ENCODE peak calls at places on chromosomes 12 and 14, in nine cellular contexts. One of them, this sample, is unnamed.

GRCh38 chr14:96730386-96730785 is 66.8 kb upstream of the VRK1 start:
- DNase-seq in EL: no peak
- DNase-seq in GM19239: no peak
- DNase-seq in stimulated activated CD4-positive, alpha-beta T cell treated with anti-CD3 and anti-CD28 coated beads, TNF-alpha, amount 100 ng/mL, for 48 hours: no peak
- DNase-seq in CD4-positive, alpha-beta T cell: no peak
- DNase-seq in activated CD4-positive, alpha-beta T cell treated with anti-CD3 and anti-CD28 coated beads for 4 hours: no peak
- DNase-seq in SHP77 treated with DMSO at 0.1 percent for 48 hours: no peak
- DNase-seq in endothelial cell: no peak
- DNase-seq in stimulated activated effector memory CD8-positive, alpha-beta T cell treated with anti-CD3 and anti-CD28 coated beads, Interleukin-12 subunit alpha, Interleukin-12 subunit beta, amount 100 ng/mL, for 72 hours: no peak
- DNase-seq in this sample: no peak

GRCh38 chr14:67485501-67486095 is 2.9 kb downstream of the TMEM229B start:
- DNase-seq in SHP77 treated with DMSO at 0.1 percent for 48 hours: no peak
- DNase-seq in activated CD4-positive, alpha-beta T cell treated with anti-CD3 and anti-CD28 coated beads for 4 hours: no peak
- DNase-seq in endothelial cell: peak; percentile 16
- DNase-seq in stimulated activated effector memory CD8-positive, alpha-beta T cell treated with anti-CD3 and anti-CD28 coated beads, Interleukin-12 subunit alpha, Interleukin-12 subunit beta, amount 100 ng/mL, for 72 hours: no peak
- DNase-seq in CD4-positive, alpha-beta T cell: no peak
- DNase-seq in GM19239: no peak
- DNase-seq in EL: peak; percentile 31
- DNase-seq in stimulated activated CD4-positive, alpha-beta T cell treated with anti-CD3 and anti-CD28 coated beads, TNF-alpha, amount 100 ng/mL, for 48 hours: no peak
- DNase-seq in this sample: no peak

GRCh38 chr14:93007225-93007997 is 84.5 kb downstream of the CHGA start:
- DNase-seq in stimulated activated effector memory CD8-positive, alpha-beta T cell treated with anti-CD3 and anti-CD28 coated beads, Interleukin-12 subunit alpha, Interleukin-12 subunit beta, amount 100 ng/mL, for 72 hours: no peak
- DNase-seq in CD4-positive, alpha-beta T cell: no peak
- DNase-seq in endothelial cell: no peak
- DNase-seq in activated CD4-positive, alpha-beta T cell treated with anti-CD3 and anti-CD28 coated beads for 4 hours: no peak
- DNase-seq in EL: peak; percentile 78
- DNase-seq in stimulated activated CD4-positive, alpha-beta T cell treated with anti-CD3 and anti-CD28 coated beads, TNF-alpha, amount 100 ng/mL, for 48 hours: no peak
- DNase-seq in SHP77 treated with DMSO at 0.1 percent for 48 hours: no peak
- DNase-seq in GM19239: peak; percentile 42
- DNase-seq in this sample: no peak

GRCh38 chr14:83172363-83172762 is 1638.7 kb upstream of the SEL1L start:
- DNase-seq in CD4-positive, alpha-beta T cell: no peak
- DNase-seq in SHP77 treated with DMSO at 0.1 percent for 48 hours: no peak
- DNase-seq in activated CD4-positive, alpha-beta T cell treated with anti-CD3 and anti-CD28 coated beads for 4 hours: no peak
- DNase-seq in endothelial cell: no peak
- DNase-seq in stimulated activated effector memory CD8-positive, alpha-beta T cell treated with anti-CD3 and anti-CD28 coated beads, Interleukin-12 subunit alpha, Interleukin-12 subunit beta, amount 100 ng/mL, for 72 hours: no peak
- DNase-seq in EL: peak; percentile 71
- DNase-seq in stimulated activated CD4-positive, alpha-beta T cell treated with anti-CD3 and anti-CD28 coated beads, TNF-alpha, amount 100 ng/mL, for 48 hours: no peak
- DNase-seq in GM19239: no peak
- DNase-seq in this sample: no peak

GRCh38 chr14:54177861-54178591 is 218.8 kb upstream of the CDKN3 start:
- DNase-seq in stimulated activated CD4-positive, alpha-beta T cell treated with anti-CD3 and anti-CD28 coated beads, TNF-alpha, amount 100 ng/mL, for 48 hours: no peak
- DNase-seq in CD4-positive, alpha-beta T cell: no peak
- DNase-seq in GM19239: no peak
- DNase-seq in SHP77 treated with DMSO at 0.1 percent for 48 hours: no peak
- DNase-seq in activated CD4-positive, alpha-beta T cell treated with anti-CD3 and anti-CD28 coated beads for 4 hours: no peak
- DNase-seq in endothelial cell: no peak
- DNase-seq in stimulated activated effector memory CD8-positive, alpha-beta T cell treated with anti-CD3 and anti-CD28 coated beads, Interleukin-12 subunit alpha, Interleukin-12 subunit beta, amount 100 ng/mL, for 72 hours: no peak
- DNase-seq in EL: peak; percentile 20
- DNase-seq in this sample: no peak

GRCh38 chr12:109698820-109699219 is 14.8 kb upstream of the FAM222A start:
- DNase-seq in endothelial cell: no peak
- DNase-seq in stimulated activated CD4-positive, alpha-beta T cell treated with anti-CD3 and anti-CD28 coated beads, TNF-alpha, amount 100 ng/mL, for 48 hours: no peak
- DNase-seq in SHP77 treated with DMSO at 0.1 percent for 48 hours: no peak
- DNase-seq in stimulated activated effector memory CD8-positive, alpha-beta T cell treated with anti-CD3 and anti-CD28 coated beads, Interleukin-12 subunit alpha, Interleukin-12 subunit beta, amount 100 ng/mL, for 72 hours: no peak
- DNase-seq in activated CD4-positive, alpha-beta T cell treated with anti-CD3 and anti-CD28 coated beads for 4 hours: no peak
- DNase-seq in EL: no peak
- DNase-seq in CD4-positive, alpha-beta T cell: no peak
- DNase-seq in GM19239: no peak
- DNase-seq in this sample: no peak

GRCh38 chr12:113996026-113996425 is 29.9 kb upstream of the RBM19 start:
- DNase-seq in stimulated activated CD4-positive, alpha-beta T cell treated with anti-CD3 and anti-CD28 coated beads, TNF-alpha, amount 100 ng/mL, for 48 hours: no peak
- DNase-seq in EL: no peak
- DNase-seq in CD4-positive, alpha-beta T cell: no peak
- DNase-seq in SHP77 treated with DMSO at 0.1 percent for 48 hours: peak; percentile 58
- DNase-seq in endothelial cell: peak; percentile 6
- DNase-seq in GM19239: no peak
- DNase-seq in activated CD4-positive, alpha-beta T cell treated with anti-CD3 and anti-CD28 coated beads for 4 hours: no peak
- DNase-seq in stimulated activated effector memory CD8-positive, alpha-beta T cell treated with anti-CD3 and anti-CD28 coated beads, Interleukin-12 subunit alpha, Interleukin-12 subunit beta, amount 100 ng/mL, for 72 hours: no peak
- DNase-seq in this sample: no peak

GRCh38 chr12:58529897-58530296 is 390.4 kb downstream of the LRIG3 start:
- DNase-seq in activated CD4-positive, alpha-beta T cell treated with anti-CD3 and anti-CD28 coated beads for 4 hours: no peak
- DNase-seq in CD4-positive, alpha-beta T cell: no peak
- DNase-seq in stimulated activated CD4-positive, alpha-beta T cell treated with anti-CD3 and anti-CD28 coated beads, TNF-alpha, amount 100 ng/mL, for 48 hours: no peak
- DNase-seq in endothelial cell: no peak
- DNase-seq in stimulated activated effector memory CD8-positive, alpha-beta T cell treated with anti-CD3 and anti-CD28 coated beads, Interleukin-12 subunit alpha, Interleukin-12 subunit beta, amount 100 ng/mL, for 72 hours: no peak
- DNase-seq in GM19239: no peak
- DNase-seq in SHP77 treated with DMSO at 0.1 percent for 48 hours: no peak
- DNase-seq in EL: peak; percentile 95
- DNase-seq in this sample: no peak

GRCh38 chr14:101944451-101944850 is 19.9 kb upstream of the DYNC1H1 start:
- DNase-seq in EL: no peak
- DNase-seq in GM19239: no peak
- DNase-seq in SHP77 treated with DMSO at 0.1 percent for 48 hours: no peak
- DNase-seq in endothelial cell: no peak
- DNase-seq in activated CD4-positive, alpha-beta T cell treated with anti-CD3 and anti-CD28 coated beads for 4 hours: no peak
- DNase-seq in stimulated activated CD4-positive, alpha-beta T cell treated with anti-CD3 and anti-CD28 coated beads, TNF-alpha, amount 100 ng/mL, for 48 hours: no peak
- DNase-seq in stimulated activated effector memory CD8-positive, alpha-beta T cell treated with anti-CD3 and anti-CD28 coated beads, Interleukin-12 subunit alpha, Interleukin-12 subunit beta, amount 100 ng/mL, for 72 hours: no peak
- DNase-seq in CD4-positive, alpha-beta T cell: no peak
- DNase-seq in this sample: no peak

GRCh38 chr14:59520224-59520623 is 35.9 kb downstream of the JKAMP start:
- DNase-seq in stimulated activated effector memory CD8-positive, alpha-beta T cell treated with anti-CD3 and anti-CD28 coated beads, Interleukin-12 subunit alpha, Interleukin-12 subunit beta, amount 100 ng/mL, for 72 hours: no peak
- DNase-seq in CD4-positive, alpha-beta T cell: no peak
- DNase-seq in endothelial cell: no peak
- DNase-seq in stimulated activated CD4-positive, alpha-beta T cell treated with anti-CD3 and anti-CD28 coated beads, TNF-alpha, amount 100 ng/mL, for 48 hours: no peak
- DNase-seq in GM19239: no peak
- DNase-seq in activated CD4-positive, alpha-beta T cell treated with anti-CD3 and anti-CD28 coated beads for 4 hours: no peak
- DNase-seq in SHP77 treated with DMSO at 0.1 percent for 48 hours: no peak
- DNase-seq in EL: no peak
- DNase-seq in this sample: no peak

GRCh38 chr12:88952543-88952942 is 372.3 kb upstream of the KITLG start:
- DNase-seq in endothelial cell: no peak
- DNase-seq in activated CD4-positive, alpha-beta T cell treated with anti-CD3 and anti-CD28 coated beads for 4 hours: no peak
- DNase-seq in CD4-positive, alpha-beta T cell: no peak
- DNase-seq in SHP77 treated with DMSO at 0.1 percent for 48 hours: peak; percentile 26
- DNase-seq in stimulated activated effector memory CD8-positive, alpha-beta T cell treated with anti-CD3 and anti-CD28 coated beads, Interleukin-12 subunit alpha, Interleukin-12 subunit beta, amount 100 ng/mL, for 72 hours: no peak
- DNase-seq in GM19239: no peak
- DNase-seq in EL: peak; percentile 73
- DNase-seq in stimulated activated CD4-positive, alpha-beta T cell treated with anti-CD3 and anti-CD28 coated beads, TNF-alpha, amount 100 ng/mL, for 48 hours: no peak
- DNase-seq in this sample: no peak

GRCh38 chr12:102522768-102523167 is 42.4 kb upstream of the IGF1 start:
- DNase-seq in activated CD4-positive, alpha-beta T cell treated with anti-CD3 and anti-CD28 coated beads for 4 hours: no peak
- DNase-seq in stimulated activated CD4-positive, alpha-beta T cell treated with anti-CD3 and anti-CD28 coated beads, TNF-alpha, amount 100 ng/mL, for 48 hours: no peak
- DNase-seq in stimulated activated effector memory CD8-positive, alpha-beta T cell treated with anti-CD3 and anti-CD28 coated beads, Interleukin-12 subunit alpha, Interleukin-12 subunit beta, amount 100 ng/mL, for 72 hours: no peak
- DNase-seq in SHP77 treated with DMSO at 0.1 percent for 48 hours: no peak
- DNase-seq in GM19239: no peak
- DNase-seq in CD4-positive, alpha-beta T cell: no peak
- DNase-seq in endothelial cell: no peak
- DNase-seq in EL: no peak
- DNase-seq in this sample: no peak

GRCh38 chr14:35438910-35439713 is 34.6 kb upstream of the NFKBIA start:
- DNase-seq in EL: peak; percentile 16
- DNase-seq in stimulated activated CD4-positive, alpha-beta T cell treated with anti-CD3 and anti-CD28 coated beads, TNF-alpha, amount 100 ng/mL, for 48 hours: no peak
- DNase-seq in GM19239: no peak
- DNase-seq in endothelial cell: no peak
- DNase-seq in CD4-positive, alpha-beta T cell: no peak
- DNase-seq in activated CD4-positive, alpha-beta T cell treated with anti-CD3 and anti-CD28 coated beads for 4 hours: no peak
- DNase-seq in SHP77 treated with DMSO at 0.1 percent for 48 hours: no peak
- DNase-seq in stimulated activated effector memory CD8-positive, alpha-beta T cell treated with anti-CD3 and anti-CD28 coated beads, Interleukin-12 subunit alpha, Interleukin-12 subunit beta, amount 100 ng/mL, for 72 hours: no peak
- DNase-seq in this sample: no peak

GRCh38 chr12:93742086-93742934 is 65.1 kb downstream of the CRADD start:
- DNase-seq in stimulated activated CD4-positive, alpha-beta T cell treated with anti-CD3 and anti-CD28 coated beads, TNF-alpha, amount 100 ng/mL, for 48 hours: peak; percentile 37
- DNase-seq in stimulated activated effector memory CD8-positive, alpha-beta T cell treated with anti-CD3 and anti-CD28 coated beads, Interleukin-12 subunit alpha, Interleukin-12 subunit beta, amount 100 ng/mL, for 72 hours: peak; percentile 51
- DNase-seq in EL: peak; percentile 81
- DNase-seq in activated CD4-positive, alpha-beta T cell treated with anti-CD3 and anti-CD28 coated beads for 4 hours: peak; percentile 56
- DNase-seq in GM19239: peak; percentile 63
- DNase-seq in endothelial cell: peak; percentile 55
- DNase-seq in CD4-positive, alpha-beta T cell: peak; percentile 5
- DNase-seq in SHP77 treated with DMSO at 0.1 percent for 48 hours: peak; percentile 32
- DNase-seq in this sample: peak; percentile 44

GRCh38 chr12:57089259-57090245 is 638 bp downstream of the NAB2 start:
- DNase-seq in EL: peak; percentile 84
- DNase-seq in stimulated activated effector memory CD8-positive, alpha-beta T cell treated with anti-CD3 and anti-CD28 coated beads, Interleukin-12 subunit alpha, Interleukin-12 subunit beta, amount 100 ng/mL, for 72 hours: no peak
- DNase-seq in CD4-positive, alpha-beta T cell: no peak
- DNase-seq in SHP77 treated with DMSO at 0.1 percent for 48 hours: no peak
- DNase-seq in GM19239: no peak
- DNase-seq in stimulated activated CD4-positive, alpha-beta T cell treated with anti-CD3 and anti-CD28 coated beads, TNF-alpha, amount 100 ng/mL, for 48 hours: no peak
- DNase-seq in endothelial cell: peak; percentile 63
- DNase-seq in activated CD4-positive, alpha-beta T cell treated with anti-CD3 and anti-CD28 coated beads for 4 hours: peak; percentile 69
- DNase-seq in this sample: no peak

GRCh38 chr12:67469666-67470065 is 178.9 kb upstream of the DYRK2 start:
- DNase-seq in stimulated activated effector memory CD8-positive, alpha-beta T cell treated with anti-CD3 and anti-CD28 coated beads, Interleukin-12 subunit alpha, Interleukin-12 subunit beta, amount 100 ng/mL, for 72 hours: no peak
- DNase-seq in EL: no peak
- DNase-seq in stimulated activated CD4-positive, alpha-beta T cell treated with anti-CD3 and anti-CD28 coated beads, TNF-alpha, amount 100 ng/mL, for 48 hours: no peak
- DNase-seq in GM19239: no peak
- DNase-seq in SHP77 treated with DMSO at 0.1 percent for 48 hours: no peak
- DNase-seq in activated CD4-positive, alpha-beta T cell treated with anti-CD3 and anti-CD28 coated beads for 4 hours: no peak
- DNase-seq in endothelial cell: no peak
- DNase-seq in CD4-positive, alpha-beta T cell: no peak
- DNase-seq in this sample: no peak

GRCh38 chr14:75443203-75443969 is 15.6 kb downstream of the JDP2 start:
- DNase-seq in SHP77 treated with DMSO at 0.1 percent for 48 hours: no peak
- DNase-seq in CD4-positive, alpha-beta T cell: no peak
- DNase-seq in activated CD4-positive, alpha-beta T cell treated with anti-CD3 and anti-CD28 coated beads for 4 hours: no peak
- DNase-seq in endothelial cell: no peak
- DNase-seq in EL: no peak
- DNase-seq in stimulated activated effector memory CD8-positive, alpha-beta T cell treated with anti-CD3 and anti-CD28 coated beads, Interleukin-12 subunit alpha, Interleukin-12 subunit beta, amount 100 ng/mL, for 72 hours: no peak
- DNase-seq in GM19239: no peak
- DNase-seq in stimulated activated CD4-positive, alpha-beta T cell treated with anti-CD3 and anti-CD28 coated beads, TNF-alpha, amount 100 ng/mL, for 48 hours: no peak
- DNase-seq in this sample: no peak

GRCh38 chr14:51185754-51186153 is 54.3 kb upstream of the TMX1 start:
- DNase-seq in stimulated activated effector memory CD8-positive, alpha-beta T cell treated with anti-CD3 and anti-CD28 coated beads, Interleukin-12 subunit alpha, Interleukin-12 subunit beta, amount 100 ng/mL, for 72 hours: no peak
- DNase-seq in stimulated activated CD4-positive, alpha-beta T cell treated with anti-CD3 and anti-CD28 coated beads, TNF-alpha, amount 100 ng/mL, for 48 hours: no peak
- DNase-seq in GM19239: no peak
- DNase-seq in endothelial cell: no peak
- DNase-seq in SHP77 treated with DMSO at 0.1 percent for 48 hours: no peak
- DNase-seq in activated CD4-positive, alpha-beta T cell treated with anti-CD3 and anti-CD28 coated beads for 4 hours: no peak
- DNase-seq in EL: no peak
- DNase-seq in CD4-positive, alpha-beta T cell: no peak
- DNase-seq in this sample: no peak

GRCh38 chr12:95204141-95204866 is 13.0 kb downstream of the FGD6 start:
- DNase-seq in endothelial cell: peak; percentile 6
- DNase-seq in CD4-positive, alpha-beta T cell: no peak
- DNase-seq in stimulated activated effector memory CD8-positive, alpha-beta T cell treated with anti-CD3 and anti-CD28 coated beads, Interleukin-12 subunit alpha, Interleukin-12 subunit beta, amount 100 ng/mL, for 72 hours: no peak
- DNase-seq in GM19239: no peak
- DNase-seq in stimulated activated CD4-positive, alpha-beta T cell treated with anti-CD3 and anti-CD28 coated beads, TNF-alpha, amount 100 ng/mL, for 48 hours: no peak
- DNase-seq in SHP77 treated with DMSO at 0.1 percent for 48 hours: no peak
- DNase-seq in activated CD4-positive, alpha-beta T cell treated with anti-CD3 and anti-CD28 coated beads for 4 hours: no peak
- DNase-seq in EL: peak; percentile 91
- DNase-seq in this sample: no peak

This sample was measured in T-helper 17 cell.